ENCODE peak calls at places on chromosomes 1 and 21, in eight cellular contexts. G is sigmoid colon; V is lower lobe of right lung; X is CD8-positive, alpha-beta memory T cell; F is tibial artery; H is HCT116; W is PC-3; P is tibial nerve. M is an unnamed sample.

GRCh38 chr1:152036316-152037216 is at the start of gene S100A11:
- DNase-seq in G (peak; percentile 95), W (peak; percentile 91), P (peak; percentile 88), X (peak; percentile 59), F (peak; percentile 94), H (peak; percentile 48), V (peak; percentile 97), M (peak; percentile 80)

GRCh38 chr1:153386500-153386901 is 4.4 kb downstream of the S100A8 start:
- DNase-seq in V (peak; percentile 63), X (no peak), P (no peak), G (peak; percentile 80), F (peak; percentile 76), H (no peak), W (no peak), M (no peak)

GRCh38 chr1:97204468-97204867 is 482.9 kb downstream of the PTBP2 start:
- DNase-seq in F (no peak), H (no peak), W (no peak), P (no peak), G (no peak), X (no peak), V (no peak), M (no peak)

GRCh38 chr1:12031039-12031980 is 12.0 kb downstream of the MIIP start:
- DNase-seq in G (no peak), X (no peak), H (no peak), V (peak; percentile 60), F (no peak), P (no peak), W (peak; percentile 44), M (no peak)

GRCh38 chr1:232225336-232226131 is 404.4 kb downstream of the SIPA1L2 start:
- DNase-seq in P (no peak), V (no peak), G (no peak), W (no peak), F (no peak), X (no peak), H (no peak), M (no peak)

GRCh38 chr21:39441502-39442475 is 3.8 kb downstream of the LCA5L start:
- DNase-seq in W (peak; percentile 68), G (no peak), P (no peak), X (no peak), H (peak; percentile 45), F (no peak), V (no peak), M (peak; percentile 36)

GRCh38 chr21:14243461-14243860 is 27.5 kb downstream of the RBM11 start:
- DNase-seq in P (no peak), G (no peak), X (no peak), W (no peak), F (no peak), H (no peak), V (no peak), M (no peak)

GRCh38 chr1:11765661-11766428 is 3.9 kb downstream of the C1orf167 start:
- DNase-seq in F (no peak), P (no peak), G (no peak), X (no peak), W (no peak), V (no peak), H (no peak), M (no peak)

GRCh38 chr1:208234721-208235120 is 9.5 kb downstream of the PLXNA2 start:
- DNase-seq in P (no peak), F (no peak), G (no peak), H (no peak), X (no peak), V (no peak), W (no peak), M (no peak)

GRCh38 chr1:236808564-236809130 is 13.6 kb downstream of the MTR start:
- DNase-seq in W (no peak), G (no peak), F (no peak), V (no peak), X (no peak), P (no peak), H (no peak), M (no peak)

GRCh38 chr21:16117851-16118592 is 388.2 kb downstream of the USP25 start:
- DNase-seq in W (peak; percentile 90), H (no peak), F (no peak), X (no peak), G (no peak), V (no peak), P (no peak), M (no peak)

GRCh38 chr1:1894354-1895049 is 3.6 kb upstream of the GNB1 start:
- DNase-seq in X (no peak), H (no peak), V (no peak), W (no peak), F (no peak), G (peak; percentile 69), P (no peak), M (no peak)

GRCh38 chr21:33924079-33924765 is 8.6 kb upstream of the ATP5PO start:
- DNase-seq in X (peak; percentile 80), H (peak; percentile 69), W (peak; percentile 90), P (peak; percentile 86), V (peak; percentile 91), F (peak; percentile 85), G (peak; percentile 93), M (peak; percentile 79)

GRCh38 chr1:45767035-45767434 is 16.6 kb upstream of the IPP start:
- DNase-seq in G (no peak), V (no peak), F (no peak), H (no peak), W (peak; percentile 7), P (no peak), X (no peak), M (no peak)

GRCh38 chr1:109643385-109644230 is 12.3 kb upstream of the GSTM4 start:
- DNase-seq in W (peak; percentile 86), P (peak; percentile 58), F (peak; percentile 74), H (peak; percentile 60), V (peak; percentile 89), G (peak; percentile 92), X (peak; percentile 74), M (peak; percentile 81)

GRCh38 chr1:225891229-225891972 is 2.5 kb upstream of the LEFTY1 start:
- DNase-seq in V (peak; percentile 25), P (no peak), H (no peak), F (no peak), W (peak; percentile 84), G (no peak), X (no peak), M (no peak)

GRCh38 chr21:31675332-31675731 is 15.8 kb downstream of the SOD1 start:
- DNase-seq in F (no peak), G (no peak), H (no peak), V (no peak), X (no peak), P (no peak), W (no peak), M (no peak)

GRCh38 chr1:115746021-115746690 is 22.4 kb downstream of the CASQ2 start:
- DNase-seq in F (no peak), G (no peak), X (no peak), H (no peak), W (peak; percentile 57), V (no peak), P (no peak), M (no peak)

GRCh38 chr1:216566809-216567208 is 143.6 kb upstream of the USH2A start:
- DNase-seq in P (no peak), H (no peak), W (peak; percentile 82), V (no peak), F (no peak), G (no peak), X (no peak), M (no peak)

GRCh38 chr1:20401405-20402010 is 84.5 kb downstream of the CAMK2N1 start:
- DNase-seq in F (no peak), G (no peak), H (no peak), P (no peak), X (no peak), V (no peak), W (no peak), M (no peak)

GRCh38 chr1:9451086-9451485 is 88.2 kb upstream of the SLC25A33 start:
- DNase-seq in V (no peak), F (no peak), W (no peak), H (no peak), P (no peak), X (no peak), G (no peak), M (no peak)

GRCh38 chr1:36365310-36365895 is 20.3 kb downstream of the STK40 start:
- DNase-seq in X (no peak), H (no peak), G (peak; percentile 88), V (no peak), P (peak; percentile 85), F (peak; percentile 70), W (no peak), M (no peak)

DNA sequence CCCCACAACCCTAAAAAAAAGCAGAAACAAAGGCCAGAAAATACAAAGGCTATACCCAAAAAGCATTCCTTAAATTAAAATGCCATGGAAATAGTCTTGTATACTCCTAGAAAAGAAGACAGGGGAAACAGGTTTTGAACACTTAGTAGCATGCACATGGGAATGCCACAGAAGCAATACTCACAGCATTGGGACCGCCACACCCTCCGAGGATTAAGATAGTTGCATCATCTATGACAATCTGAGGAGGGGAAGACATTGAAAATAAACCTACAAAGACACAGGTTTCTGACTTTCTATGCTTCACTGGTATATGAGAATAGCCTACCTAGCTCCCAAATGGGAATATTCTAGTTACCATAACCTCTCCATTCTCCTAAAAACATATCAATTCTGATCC is 15.9 kb upstream of the CPLANE2 start:
- DNase-seq in V (no peak), H (no peak), W (peak; percentile 54), G (no peak), P (no peak), F (peak; percentile 10), X (no peak), M (no peak)
- H3K27ac ChIP-seq in V (no peak overlapping the region), H (no peak overlapping the region), W (peak overlapping the region; percentile 76), G (no peak overlapping the region), P (no peak overlapping the region), F (peak overlapping the region; percentile 83), X (no peak overlapping the region), M (no peak overlapping the region)

GRCh38 chr21:19489930-19490329 is 1086.3 kb upstream of the TMPRSS15 start:
- DNase-seq in F (no peak), G (no peak), H (no peak), X (no peak), P (no peak), V (no peak), W (no peak), M (no peak)
- H3K9me3 ChIP-seq in F (no peaks in the 10 kb centered on the region), G (no peaks in the 10 kb centered on the region), H (peaks cover 7% of the 10 kb centered on the region), X (no peaks in the 10 kb centered on the region), P (no peaks in the 10 kb centered on the region), V (no peaks in the 10 kb centered on the region), W (peaks cover 3% of the 10 kb centered on the region), M (peaks cover 9% of the 10 kb centered on the region)

GRCh38 chr21:41497836-41498235 is 10.1 kb downstream of the TMPRSS2 start:
- DNase-seq in F (no peak), X (no peak), H (no peak), W (no peak), P (no peak), V (no peak), G (no peak), M (no peak)
- H3K4me3 ChIP-seq in F (no peak overlapping the region), X (no peak overlapping the region), H (no peak overlapping the region), W (no peak overlapping the region), P (no peak overlapping the region), V (no peak overlapping the region), G (no peak overlapping the region), M (no peak overlapping the region)

DNA sequence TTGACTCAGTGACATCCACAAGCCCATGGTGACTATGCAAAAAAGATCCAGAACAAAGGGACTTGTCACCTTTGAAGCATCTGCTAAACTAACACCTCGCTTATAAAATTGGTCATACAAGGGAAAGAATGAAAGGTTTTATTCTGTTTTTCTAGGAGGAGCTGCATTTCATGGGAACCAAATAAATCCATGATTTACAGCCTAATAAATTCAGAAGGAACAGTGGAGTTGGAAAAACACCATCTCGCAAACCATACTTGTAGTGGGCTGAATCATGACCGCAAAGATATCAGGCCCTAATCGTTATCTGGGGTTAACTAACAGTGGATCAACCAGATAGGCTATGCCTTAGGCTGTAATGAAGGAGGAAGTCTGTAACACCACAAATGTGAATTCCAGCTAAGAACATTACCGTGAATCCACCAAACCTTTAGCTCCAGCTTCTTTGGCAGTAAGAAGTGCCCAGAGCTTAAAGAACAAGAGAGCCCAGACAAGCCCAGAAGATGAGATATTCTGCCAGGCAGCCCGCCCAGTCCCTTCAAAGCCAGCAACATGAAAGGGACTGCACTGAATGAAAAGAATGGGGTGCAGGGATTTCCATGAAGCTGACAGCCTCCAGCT is 27.4 kb downstream of the RSPH1 start:
- DNase-seq in G (no peak), X (no peak), V (no peak), H (no peak), F (no peak), W (peak; percentile 65), P (no peak), M (no peak)
- H3K27ac ChIP-seq in G (no peak overlapping the region), X (no peak overlapping the region), V (no peak overlapping the region), H (no peak overlapping the region), F (no peak overlapping the region), W (peak overlapping the region; percentile 83), P (no peak overlapping the region), M (no peak overlapping the region)